ENCODE peak calls at places on chromosomes 6 and 20, in five cellular contexts. T is AG04450, I is A549, M is cardiac fibroblast, C is fibroblast of villous mesenchyme. W is an unnamed sample.

GRCh38 chr20:46897471-46897870 is 2.8 kb downstream of the EYA2 start:
- DNase-seq in T (no peak), I (no peak), M (no peak), C (no peak), W (no peak)

GRCh38 chr6:24903681-24904080 is 32.1 kb downstream of the RIPOR2 start:
- DNase-seq in T (no peak), I (no peak), M (no peak), C (no peak), W (no peak)

GRCh38 chr6:138529510-138529909 is 30.2 kb upstream of the NHSL1 start:
- DNase-seq in T (no peak), I (no peak), M (no peak), C (no peak), W (no peak)

GRCh38 chr6:54262956-54263355 is 45.3 kb upstream of the TINAG start:
- DNase-seq in T (no peak), I (peak), M (no peak), C (no peak), W (no peak)

GRCh38 chr20:25858495-25859425 is 162.1 kb upstream of the ZNF337 start:
- DNase-seq in T (no peak), I (no peak), M (no peak), C (no peak), W (no peak)

GRCh38 chr20:32152421-32153155 is 43.1 kb downstream of the TM9SF4 start:
- DNase-seq in T (no peak), I (no peak), M (peak), C (no peak), W (no peak)

GRCh38 chr6:163347021-163347446 is 67.5 kb upstream of the QKI start:
- DNase-seq in T (no peak), I (no peak), M (peak), C (peak), W (no peak)

GRCh38 chr6:79782775-79783174 is 151.6 kb downstream of the SH3BGRL2 start:
- DNase-seq in T (no peak), I (no peak), M (peak), C (no peak), W (no peak)

GRCh38 chr6:167689751-167690150 is 137.0 kb upstream of the AFDN start:
- DNase-seq in T (no peak), I (no peak), M (no peak), C (no peak), W (no peak)

GRCh38 chr6:31538805-31539400 is 2.9 kb downstream of the DDX39B start:
- DNase-seq in T (no peak), I (no peak), M (no peak), C (no peak), W (no peak)

GRCh38 chr6:45423901-45424627 is 46.3 kb upstream of the SUPT3H start:
- DNase-seq in T (no peak), I (no peak), M (no peak), C (no peak), W (no peak)

GRCh38 chr6:162960674-162961457 is 233.1 kb downstream of the PACRG start:
- DNase-seq in T (no peak), I (no peak), M (no peak), C (no peak), W (no peak)

GRCh38 chr20:50678213-50678898 is 13.0 kb downstream of the RIPOR3 start:
- DNase-seq in T (no peak), I (peak), M (no peak), C (no peak), W (no peak)

GRCh38 chr20:49750611-49751396 is 37.1 kb upstream of the B4GALT5 start:
- DNase-seq in T (no peak), I (no peak), M (no peak), C (no peak), W (no peak)

GRCh38 chr6:63527658-63528514 is 44.4 kb upstream of the LOC128125822 start:
- DNase-seq in T (peak), I (peak), M (peak), C (peak), W (peak)

GRCh38 chr6:125748534-125749111 is 809 bp upstream of the HEY2 start:
- DNase-seq in T (no peak), I (no peak), M (peak), C (peak), W (no peak)

GRCh38 chr6:25404693-25405169 is 125.6 kb downstream of the CARMIL1 start:
- DNase-seq in T (no peak), I (no peak), M (no peak), C (no peak), W (no peak)

GRCh38 chr6:34135541-34135940 is 10.3 kb downstream of the GRM4 start:
- DNase-seq in T (no peak), I (no peak), M (no peak), C (no peak), W (no peak)

GRCh38 chr6:33746036-33746600 is 587 bp downstream of the IP6K3 start:
- DNase-seq in T (no peak), I (no peak), M (peak), C (peak), W (no peak)

GRCh38 chr6:87590417-87590880 is 514 bp downstream of the ORC3 start:
- DNase-seq in T (no peak), I (no peak), M (no peak), C (no peak), W (no peak)
- H3K4me3 ChIP-seq in T (peak), I (peak), M (peak), C (peak), W (peak)

DNA sequence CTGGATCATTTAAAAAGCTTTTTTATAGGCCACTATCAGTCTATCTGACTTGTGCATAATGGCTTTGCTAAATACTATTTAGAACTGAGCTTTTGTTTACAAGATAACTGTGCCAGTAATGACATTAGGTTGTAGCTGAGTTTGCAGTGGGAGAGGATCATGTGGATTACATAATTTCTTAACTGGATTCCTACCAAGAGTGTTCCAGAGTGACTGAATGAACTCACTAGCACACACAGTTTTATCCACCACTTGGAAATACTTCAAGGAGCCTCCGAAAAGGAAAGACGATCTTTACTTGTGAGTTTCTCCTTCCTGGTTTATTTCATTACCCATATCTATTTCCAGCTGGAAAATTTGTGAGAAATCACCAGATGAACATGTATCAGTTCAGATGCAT is 10.9 kb upstream of the SYNE1 start:
- DNase-seq in T (no peak), I (no peak), M (peak), C (peak), W (no peak)
- H3K4me3 ChIP-seq in T (no peak), I (no peak), M (no peak), C (no peak), W (no peak)

GRCh38 chr6:12356983-12357972 is 67.1 kb downstream of the EDN1 start:
- DNase-seq in T (no peak), I (no peak), M (no peak), C (no peak), W (peak)

GRCh38 chr6:12356431-12356830 is 66.3 kb downstream of the EDN1 start:
- DNase-seq in T (no peak), I (no peak), M (no peak), C (no peak), W (no peak)

GRCh38 chr6:12355354-12355753 is 65.2 kb downstream of the EDN1 start:
- DNase-seq in T (no peak), I (no peak), M (peak), C (no peak), W (no peak)

GRCh38 chr6:12353731-12354130 is 63.6 kb downstream of the EDN1 start:
- DNase-seq in T (no peak), I (no peak), M (peak), C (no peak), W (no peak)

GRCh38 chr6:12354499-12354898 is 64.3 kb downstream of the EDN1 start:
- DNase-seq in T (no peak), I (no peak), M (peak), C (peak), W (no peak)
- H3K4me3 ChIP-seq in T (no peak), I (no peak), M (no peak), C (no peak), W (no peak)

DNA sequence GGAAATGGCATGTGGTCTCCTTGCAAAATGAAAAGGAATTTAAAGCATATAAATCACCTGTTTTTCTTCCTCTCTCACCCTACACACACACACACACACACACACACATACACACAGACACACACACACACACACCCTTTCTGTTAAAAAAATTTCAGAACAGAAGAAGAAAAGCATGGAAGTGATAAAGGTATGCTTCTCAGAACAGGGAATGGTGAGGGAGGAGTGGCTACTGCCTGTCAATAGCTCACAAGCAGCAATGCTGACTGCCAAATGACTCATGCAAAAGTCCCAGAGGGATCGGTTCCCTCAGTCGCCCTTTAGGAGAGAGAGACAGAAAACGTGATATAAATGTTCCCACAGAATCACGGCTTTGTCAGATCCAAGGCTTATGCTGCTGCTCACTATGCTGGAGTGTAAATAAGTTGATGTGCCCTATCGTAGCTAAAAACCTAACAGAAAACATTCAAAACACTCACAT is 102.7 kb downstream of the IBTK start:
- DNase-seq in T (peak), I (peak), M (peak), C (peak), W (peak)
- H3K4me3 ChIP-seq in T (peak), I (peak), M (no peak), C (no peak), W (peak)

GRCh38 chr6:156963712-156964700 is 186.8 kb downstream of the ARID1B start:
- DNase-seq in T (no peak), I (peak), M (peak), C (peak), W (no peak)
- H3K4me3 ChIP-seq in T (peak), I (peak), M (no peak), C (peak), W (peak)

W was measured in AG09309.